ENCODE peak calls at places on chromosomes 3 and 15, in five cellular contexts. T is mesenchymal stem cell; E is CD8-positive, alpha-beta memory T cell; B is heart right ventricle; S is left ventricle myocardium inferior. G is an unnamed sample.

GRCh38 chr3:195005759-195006555 is 265.0 kb downstream of the XXYLT1 start:
- DNase-seq in T (no peak), E (no peak), S (no peak), B (no peak), G (no peak)

GRCh38 chr15:53589526-53590057 is 169.9 kb downstream of the WDR72 start:
- DNase-seq in B (no peak), T (no peak), E (no peak), S (no peak), G (no peak)

GRCh38 chr3:20696393-20697045 is 510.5 kb upstream of the SGO1 start:
- DNase-seq in E (no peak), B (no peak), T (no peak), S (no peak), G (no peak)

GRCh38 chr3:141996437-141996836 is 120.0 kb downstream of the ATP1B3 start:
- DNase-seq in S (no peak), E (no peak), T (no peak), B (no peak), G (no peak)

GRCh38 chr3:20340324-20340928 is 154.4 kb upstream of the SGO1 start:
- DNase-seq in E (peak; percentile 34), B (peak; percentile 19), S (peak; percentile 41), T (peak; percentile 52), G (peak; percentile 59)

GRCh38 chr15:56056626-56057025 is 63.2 kb upstream of the NEDD4 start:
- DNase-seq in E (no peak), B (no peak), S (no peak), T (no peak), G (no peak)

GRCh38 chr3:25355034-25355898 is 72.8 kb upstream of the RARB start:
- DNase-seq in S (no peak), B (no peak), E (no peak), T (no peak), G (no peak)

GRCh38 chr3:171376125-171376947 is 83.9 kb downstream of the TNIK start:
- DNase-seq in E (no peak), B (no peak), S (no peak), T (peak; percentile 85), G (no peak)

GRCh38 chr3:45762647-45763330 is 33.5 kb downstream of the SLC6A20 start:
- DNase-seq in B (no peak), E (no peak), T (no peak), S (no peak), G (no peak)

GRCh38 chr3:127006781-127007436 is 24.0 kb downstream of the PLXNA1 start:
- DNase-seq in E (no peak), B (no peak), T (no peak), S (no peak), G (no peak)

GRCh38 chr3:69012836-69013255 is 638 bp downstream of the EOGT start:
- DNase-seq in S (peak; percentile 47), B (peak; percentile 62), T (peak; percentile 65), E (no peak), G (peak; percentile 61)

GRCh38 chr15:77840962-77841361 is 208.2 kb upstream of the LINGO1 start:
- DNase-seq in S (no peak), E (no peak), B (no peak), T (peak; percentile 33), G (peak; percentile 74)

GRCh38 chr3:79497447-79498111 is 270.2 kb downstream of the ROBO1 start:
- DNase-seq in E (no peak), S (no peak), B (no peak), T (peak; percentile 13), G (no peak)

GRCh38 chr15:88604381-88604951 is 16.7 kb upstream of the AEN start:
- DNase-seq in B (no peak), E (no peak), S (no peak), T (no peak), G (peak; percentile 86)

GRCh38 chr3:52083556-52084087 is 27.3 kb upstream of the DUSP7 start:
- DNase-seq in T (no peak), S (no peak), B (no peak), E (no peak), G (no peak)

GRCh38 chr3:171506743-171507319 is 46.6 kb upstream of the TNIK start:
- DNase-seq in B (no peak), E (no peak), T (no peak), S (no peak), G (no peak)

GRCh38 chr3:7707192-7707591 is 794.4 kb upstream of the LMCD1 start:
- DNase-seq in S (no peak), B (no peak), T (peak; percentile 6), E (no peak), G (peak; percentile 29)

GRCh38 chr15:56915888-56916287 is 2.6 kb upstream of the TCF12 start:
- DNase-seq in E (no peak), T (no peak), B (no peak), S (no peak), G (no peak)

GRCh38 chr15:70284438-70285214 is 186.9 kb upstream of the TLE3 start:
- DNase-seq in E (no peak), T (no peak), B (peak; percentile 43), S (peak; percentile 57), G (peak; percentile 97)

GRCh38 chr3:192957441-192957951 is 39.8 kb upstream of the MB21D2 start:
- DNase-seq in S (peak; percentile 25), B (no peak), E (no peak), T (peak; percentile 91), G (peak; percentile 6)

GRCh38 chr3:135240426-135240825 is 445.4 kb downstream of the EPHB1 start:
- DNase-seq in S (no peak), T (no peak), B (no peak), E (no peak), G (peak; percentile 45)

GRCh38 chr15:67923647-67923971 is 83.8 kb upstream of the RNU6-1 start:
- DNase-seq in T (no peak), B (no peak), E (no peak), S (no peak), G (no peak)

GRCh38 chr3:55487376-55488241 is 503 bp upstream of the WNT5A start:
- DNase-seq in E (no peak), S (peak; percentile 22), B (peak; percentile 29), T (peak; percentile 85), G (peak; percentile 64)

GRCh38 chr3:43773273-43774104 is 82.8 kb downstream of the ABHD5 start:
- DNase-seq in B (peak; percentile 33), T (peak; percentile 22), S (peak; percentile 21), E (peak; percentile 25), G (peak; percentile 89)

GRCh38 chr3:137131081-137131480 is 173.3 kb downstream of the IL20RB start:
- DNase-seq in B (no peak), S (no peak), T (no peak), E (no peak), G (no peak)

GRCh38 chr3:89380006-89380405 is 272.6 kb downstream of the EPHA3 start:
- DNase-seq in E (no peak), B (no peak), T (peak; percentile 64), S (no peak), G (no peak)

GRCh38 chr3:140439527-140439926 is 238.3 kb upstream of the TRIM42 start:
- DNase-seq in S (no peak), B (no peak), E (no peak), T (no peak), G (no peak)

GRCh38 chr15:66832679-66833078 is 130.6 kb downstream of the SMAD6 start:
- DNase-seq in S (no peak), B (no peak), T (peak; percentile 47), E (no peak), G (no peak)

GRCh38 chr15:98519767-98520166 is 128.6 kb upstream of the IGF1R start:
- DNase-seq in S (no peak), T (no peak), B (no peak), E (no peak), G (no peak)

GRCh38 chr15:42079401-42079908 is 14.9 kb downstream of the PLA2G4D start:
- DNase-seq in T (no peak), B (no peak), S (no peak), E (no peak), G (no peak)

DNA sequence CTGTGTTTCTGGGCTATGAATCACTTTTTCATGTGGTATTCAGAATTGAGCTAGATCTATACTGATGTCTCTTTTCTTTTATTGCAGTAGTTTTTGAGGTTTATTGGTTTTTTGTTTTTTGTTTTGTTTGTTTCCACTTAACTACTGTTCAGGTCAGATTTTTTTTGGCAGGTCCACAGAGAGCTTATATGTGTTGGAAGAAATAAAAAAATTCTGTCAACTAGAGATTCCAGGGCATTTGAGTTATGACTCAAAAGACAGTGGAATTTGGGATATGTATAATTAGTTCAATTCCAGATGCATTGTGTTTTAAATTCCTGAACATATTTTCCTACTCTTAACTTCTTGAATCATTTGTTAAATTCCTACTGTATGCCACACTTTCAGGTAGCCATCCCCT is 727.2 kb downstream of the SI start:
- DNase-seq in T (no peak), B (no peak), S (no peak), E (no peak), G (no peak)
- H3K9me3 ChIP-seq in T (no peaks in the 10 kb centered on the region), B (no peaks in the 10 kb centered on the region), S (no peaks in the 10 kb centered on the region), E (no peaks in the 10 kb centered on the region), G (no peaks in the 10 kb centered on the region)

GRCh38 chr3:133633439-133633838 is 28.3 kb downstream of the TOPBP1 start:
- DNase-seq in B (no peak), T (no peak), S (no peak), E (no peak), G (no peak)

GRCh38 chr3:133627789-133628188 is 34.0 kb downstream of the TOPBP1 start:
- DNase-seq in T (no peak), E (no peak), B (no peak), S (no peak), G (no peak)

GRCh38 chr3:133629146-133629545 is 32.6 kb downstream of the TOPBP1 start:
- DNase-seq in E (no peak), T (no peak), S (no peak), B (no peak), G (no peak)
- H3K36me3 ChIP-seq in E (peaks cover 12% of the 10 kb centered on the region), T (peaks cover 74% of the 10 kb centered on the region), S (peaks cover 67% of the 10 kb centered on the region), B (peaks cover 3% of the 10 kb centered on the region), G (peaks cover 33% of the 10 kb centered on the region)

DNA sequence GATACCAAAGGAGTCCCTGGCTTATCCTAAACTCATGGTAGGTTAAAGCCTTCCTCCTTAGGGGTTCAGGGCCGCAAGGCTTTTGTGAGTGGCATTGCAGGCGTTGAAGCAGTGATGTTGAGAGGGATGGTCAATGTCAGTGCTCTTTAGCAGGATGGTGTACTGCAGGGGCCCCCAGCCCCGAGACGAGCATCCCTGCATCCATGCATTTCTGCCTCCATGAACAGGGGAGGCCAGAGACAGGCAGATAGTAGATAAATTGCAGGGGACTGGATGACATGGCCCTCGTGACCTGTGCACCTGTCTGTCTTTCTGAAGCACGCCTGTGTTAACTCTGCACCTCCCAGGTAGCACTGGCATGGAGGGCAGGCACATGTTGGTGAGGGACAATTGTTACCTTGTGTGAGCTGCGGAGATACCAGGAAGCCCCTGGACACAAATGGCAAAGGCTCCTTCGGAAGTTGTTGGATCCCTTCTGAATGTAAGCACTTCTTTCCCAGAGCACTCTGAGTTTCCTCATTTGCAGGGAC is 133.5 kb downstream of the SNRPN start:
- DNase-seq in E (no peak), T (no peak), B (no peak), S (no peak), G (no peak)
- H3K9me3 ChIP-seq in E (peaks cover 62% of the 10 kb centered on the region), T (peaks cover 97% of the 10 kb centered on the region), B (peaks cover 40% of the 10 kb centered on the region), S (peaks cover 100% of the 10 kb centered on the region), G (no peaks in the 10 kb centered on the region)

GRCh38 chr3:12906916-12907290 is 65.5 kb upstream of the RPL32 start:
- DNase-seq in E (no peak), T (no peak), B (no peak), S (no peak), G (no peak)

GRCh38 chr3:12908859-12909258 is 67.5 kb upstream of the RPL32 start:
- DNase-seq in S (no peak), T (no peak), B (no peak), E (no peak), G (no peak)

GRCh38 chr3:12907729-12908128 is 66.4 kb upstream of the RPL32 start:
- DNase-seq in B (no peak), E (no peak), T (no peak), S (no peak), G (no peak)

GRCh38 chr3:12907296-12907695 is 65.9 kb upstream of the RPL32 start:
- DNase-seq in E (no peak), T (no peak), S (no peak), B (no peak), G (no peak)

GRCh38 chr3:12908136-12908730 is 66.9 kb upstream of the RPL32 start:
- DNase-seq in B (no peak), E (no peak), T (no peak), S (no peak), G (no peak)
- H3K36me3 ChIP-seq in B (peaks cover 19% of the 10 kb centered on the region), E (peaks cover 52% of the 10 kb centered on the region), T (peaks cover 80% of the 10 kb centered on the region), S (peaks cover 97% of the 10 kb centered on the region), G (peaks cover 58% of the 10 kb centered on the region)